ENCODE peak calls at places on chromosomes 3 and 15, in six cellular contexts. C, W, J, P, K and S are unnamed samples.

GRCh38 chr15:59186501-59186900 is 20.1 kb upstream of the LDHAL6B start:
- DNase-seq in C (no peak), W (no peak), J (no peak), P (no peak), K (no peak), S (no peak)

GRCh38 chr3:124663690-124664089 is 66.6 kb upstream of the UMPS start:
- DNase-seq in C (no peak), W (no peak), J (no peak), P (no peak), K (no peak), S (no peak)

GRCh38 chr3:146160233-146160963 is 586 bp downstream of the PLOD2 start:
- DNase-seq in C (peak; percentile 75), W (peak; percentile 30), J (peak; percentile 64), P (peak; percentile 69), K (peak; percentile 72), S (no peak)

GRCh38 chr15:48005921-48006541 is 114.8 kb upstream of the SLC24A5 start:
- DNase-seq in C (peak; percentile 21), W (no peak), J (no peak), P (peak; percentile 23), K (no peak), S (no peak)

GRCh38 chr3:172625404-172625803 is 85.5 kb downstream of the NCEH1 start:
- DNase-seq in C (no peak), W (no peak), J (no peak), P (no peak), K (no peak), S (no peak)

GRCh38 chr15:45402955-45403892 is 24.9 kb upstream of the GATM start:
- DNase-seq in C (peak; percentile 34), W (no peak), J (peak; percentile 81), P (peak; percentile 81), K (no peak), S (peak; percentile 21)

GRCh38 chr15:49225572-49226281 is 55.7 kb downstream of the GALK2 start:
- DNase-seq in C (peak; percentile 80), W (no peak), J (no peak), P (no peak), K (peak; percentile 39), S (no peak)

GRCh38 chr3:181330821-181331563 is 341.5 kb upstream of the DNAJC19 start:
- DNase-seq in C (no peak), W (no peak), J (no peak), P (no peak), K (peak; percentile 76), S (no peak)

GRCh38 chr3:21484323-21485154 is 266.5 kb downstream of the ZNF385D start:
- DNase-seq in C (peak; percentile 68), W (peak; percentile 37), J (no peak), P (peak; percentile 1), K (peak; percentile 81), S (no peak)

GRCh38 chr15:99279290-99279689 is 28.0 kb downstream of the LRRC28 start:
- DNase-seq in C (no peak), W (no peak), J (no peak), P (no peak), K (no peak), S (no peak)

GRCh38 chr3:171458857-171459129 is 1.4 kb downstream of the TNIK start:
- DNase-seq in C (peak; percentile 44), W (peak; percentile 42), J (no peak), P (no peak), K (no peak), S (no peak)

GRCh38 chr15:38374477-38374876 is 79.5 kb upstream of the FAM98B start:
- DNase-seq in C (no peak), W (no peak), J (no peak), P (no peak), K (no peak), S (no peak)

GRCh38 chr3:138187296-138188012 is at the start of gene ARMC8:
- DNase-seq in C (peak; percentile 60), W (no peak), J (peak; percentile 80), P (peak; percentile 64), K (peak; percentile 31), S (no peak)

GRCh38 chr3:73576995-73577394 is 47.7 kb downstream of the PDZRN3 start:
- DNase-seq in C (no peak), W (no peak), J (no peak), P (no peak), K (no peak), S (no peak)

GRCh38 chr15:55829826-55830225 is 86.9 kb upstream of the PRTG start:
- DNase-seq in C (no peak), W (no peak), J (no peak), P (peak; percentile 21), K (no peak), S (no peak)

GRCh38 chr3:132134611-132135010 is 99.8 kb upstream of the CPNE4 start:
- DNase-seq in C (no peak), W (no peak), J (no peak), P (peak; percentile 58), K (no peak), S (no peak)

GRCh38 chr3:170178631-170179030 is 2.9 kb downstream of the PHC3 start:
- DNase-seq in C (no peak), W (no peak), J (no peak), P (no peak), K (no peak), S (peak; percentile 72)

GRCh38 chr3:183073839-183074615 is 25.3 kb downstream of the MCCC1 start:
- DNase-seq in C (no peak), W (peak; percentile 19), J (no peak), P (peak; percentile 22), K (peak; percentile 78), S (no peak)

GRCh38 chr3:186024210-186024609 is 84.7 kb downstream of the ETV5 start:
- DNase-seq in C (no peak), W (no peak), J (no peak), P (no peak), K (peak; percentile 42), S (no peak)

GRCh38 chr3:42991369-42992315 is 12.5 kb downstream of the GASK1A start:
- DNase-seq in C (no peak), W (peak; percentile 70), J (no peak), P (no peak), K (peak; percentile 89), S (no peak)

GRCh38 chr15:100191161-100191560 is 150.6 kb downstream of the ADAMTS17 start:
- DNase-seq in C (no peak), W (no peak), J (no peak), P (no peak), K (no peak), S (no peak)

GRCh38 chr3:87614998-87615397 is 338.6 kb upstream of the POU1F1 start:
- DNase-seq in C (no peak), W (no peak), J (no peak), P (no peak), K (no peak), S (no peak)